ENCODE peak calls at places on chromosomes 5 and 9, in seven cellular contexts. N, B, K, Z, A, O and P are unnamed samples.

GRCh38 chr9:14321517-14322125 is 7.7 kb upstream of the NFIB start:
- DNase-seq in N (peak), B (peak), K (no peak), Z (no peak), A (no peak), O (no peak), P (no peak)

GRCh38 chr9:135874859-135875258 is 32.5 kb downstream of the CAMSAP1 start:
- DNase-seq in N (no peak), B (no peak), K (no peak), Z (no peak), A (no peak), O (no peak), P (no peak)

GRCh38 chr9:121199921-121200320 is 1.7 kb downstream of the RAB14 start:
- DNase-seq in N (no peak), B (peak), K (no peak), Z (no peak), A (no peak), O (peak), P (no peak)

GRCh38 chr5:10789021-10789420 is 28.0 kb upstream of the DAP start:
- DNase-seq in N (peak), B (peak), K (no peak), Z (peak), A (peak), O (peak), P (no peak)

GRCh38 chr9:78671785-78672184 is 374.9 kb downstream of the PSAT1 start:
- DNase-seq in N (no peak), B (no peak), K (no peak), Z (no peak), A (no peak), O (no peak), P (no peak)

GRCh38 chr5:156594406-156594805 is 255.7 kb upstream of the PPP1R2B start:
- DNase-seq in N (no peak), B (no peak), K (no peak), Z (no peak), A (no peak), O (no peak), P (no peak)

GRCh38 chr9:137445930-137446431 is 4.8 kb upstream of the ENTPD8 start:
- DNase-seq in N (no peak), B (no peak), K (no peak), Z (no peak), A (no peak), O (no peak), P (no peak)

GRCh38 chr5:59592101-59592500 is 301.4 kb downstream of the PDE4D start:
- DNase-seq in N (no peak), B (peak), K (no peak), Z (no peak), A (no peak), O (peak), P (no peak)

GRCh38 chr5:164002214-164002613 is 496.8 kb downstream of the MAT2B start:
- DNase-seq in N (no peak), B (no peak), K (no peak), Z (no peak), A (no peak), O (no peak), P (no peak)

GRCh38 chr9:38271666-38272241 is 120.7 kb upstream of the ALDH1B1 start:
- DNase-seq in N (no peak), B (no peak), K (no peak), Z (no peak), A (no peak), O (no peak), P (no peak)

GRCh38 chr5:59768204-59769040 is 125.1 kb downstream of the PDE4D start:
- DNase-seq in N (peak), B (peak), K (no peak), Z (no peak), A (peak), O (peak), P (no peak)

GRCh38 chr9:5631021-5631420 is 2.1 kb downstream of the RIC1 start:
- DNase-seq in N (peak), B (no peak), K (no peak), Z (no peak), A (no peak), O (no peak), P (no peak)

GRCh38 chr5:67495072-67495471 is 298.5 kb upstream of the CD180 start:
- DNase-seq in N (no peak), B (no peak), K (no peak), Z (no peak), A (no peak), O (no peak), P (no peak)

GRCh38 chr5:67493676-67494075 is 297.1 kb upstream of the CD180 start:
- DNase-seq in N (no peak), B (peak), K (no peak), Z (no peak), A (peak), O (peak), P (no peak)

GRCh38 chr5:67490543-67491321 is 294.1 kb upstream of the CD180 start:
- DNase-seq in N (peak), B (no peak), K (no peak), Z (no peak), A (peak), O (no peak), P (no peak)

GRCh38 chr5:67496051-67496450 is 299.5 kb upstream of the CD180 start:
- DNase-seq in N (no peak), B (no peak), K (no peak), Z (no peak), A (no peak), O (no peak), P (no peak)

GRCh38 chr5:67494186-67494842 is 297.7 kb upstream of the CD180 start:
- DNase-seq in N (no peak), B (peak), K (no peak), Z (no peak), A (no peak), O (no peak), P (no peak)
- TF ChIP-seq CTCF in N (no peak), B (no peak), K (no peak), Z (no peak), A (no peak), O (no peak), P (no peak)

DNA sequence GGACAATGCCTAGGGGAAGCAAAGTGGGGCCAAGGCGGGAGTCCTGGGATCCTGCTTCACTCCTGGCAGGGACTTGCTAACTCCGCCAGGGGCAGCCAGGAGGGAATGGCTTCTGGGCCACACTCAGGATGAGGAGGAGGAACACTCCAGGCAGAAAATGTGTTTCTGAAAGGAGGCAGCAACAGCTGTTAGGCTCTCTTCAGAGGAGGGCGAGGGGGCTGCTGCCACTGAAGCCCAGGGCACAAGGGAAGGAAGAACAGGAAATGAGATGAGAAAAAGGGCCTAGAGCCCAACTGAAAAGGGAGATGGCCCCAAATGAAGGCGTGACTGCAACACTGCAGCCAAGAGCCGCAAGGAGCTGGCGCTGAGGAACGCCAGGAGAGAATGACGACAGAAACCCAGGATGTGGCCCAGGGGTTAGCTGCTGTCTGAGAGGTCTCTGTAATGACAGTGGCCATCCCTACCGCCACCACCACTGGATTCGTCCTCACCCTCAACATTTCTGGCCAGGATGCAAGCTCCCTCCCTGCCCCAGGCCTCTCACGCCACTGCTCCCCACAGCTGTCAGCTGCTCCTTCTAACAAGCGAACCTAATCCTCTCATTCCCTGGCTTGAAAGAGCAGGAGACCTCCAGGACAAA is 15.8 kb downstream of the PSMB7 start:
- DNase-seq in N (peak), B (peak), K (no peak), Z (no peak), A (no peak), O (peak), P (no peak)
- TF ChIP-seq CTCF in N (no peak), B (peak), K (no peak), Z (no peak), A (no peak), O (no peak), P (no peak)

GRCh38 chr5:168579206-168579986 is at the start of gene PANK3:
- DNase-seq in N (peak), B (peak), K (peak), Z (peak), A (peak), O (peak), P (peak)
- TF ChIP-seq CTCF in N (no peak), B (no peak), K (no peak), Z (no peak), A (no peak), O (no peak), P (no peak)

DNA sequence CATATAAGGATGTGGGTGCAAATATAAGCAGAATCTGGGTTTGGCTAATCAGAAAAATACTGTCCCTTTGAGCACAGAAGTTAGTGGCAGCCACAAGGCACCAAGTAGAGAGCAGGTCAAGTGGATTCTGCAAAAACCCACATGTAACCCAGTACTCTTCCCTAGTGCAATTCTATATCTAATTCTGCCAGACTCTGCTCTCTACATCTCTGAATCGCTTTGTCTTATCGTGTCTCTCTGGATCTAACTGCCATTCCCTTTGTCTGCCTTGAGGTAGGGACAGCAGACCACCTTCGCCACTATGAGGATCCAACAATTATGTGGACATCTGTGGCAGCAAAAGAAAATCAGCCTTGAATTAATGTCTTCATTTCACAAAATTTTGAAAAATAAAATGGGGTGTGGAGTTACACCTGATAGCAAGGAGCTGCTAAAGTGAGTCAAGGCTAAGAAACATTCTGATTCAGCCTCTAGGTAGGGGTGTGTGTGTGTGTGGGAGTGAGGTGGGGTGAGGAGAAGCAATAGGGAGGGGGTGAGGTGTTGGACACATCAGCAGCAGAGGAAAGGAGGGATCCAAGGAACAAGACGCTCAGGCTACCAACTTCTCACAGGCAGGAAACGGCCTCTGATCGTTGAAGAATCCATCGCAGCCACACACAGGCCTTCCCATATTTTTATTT is 33.7 kb upstream of the ZNF366 start:
- DNase-seq in N (no peak), B (no peak), K (no peak), Z (no peak), A (no peak), O (no peak), P (no peak)
- TF ChIP-seq CTCF in N (no peak), B (no peak), K (no peak), Z (no peak), A (no peak), O (no peak), P (no peak)

GRCh38 chr5:151184316-151185042 is 26.9 kb upstream of the ANXA6 start:
- DNase-seq in N (no peak), B (no peak), K (no peak), Z (no peak), A (no peak), O (no peak), P (no peak)

GRCh38 chr5:151182976-151183375 is 25.4 kb upstream of the ANXA6 start:
- DNase-seq in N (no peak), B (no peak), K (no peak), Z (no peak), A (no peak), O (no peak), P (no peak)

GRCh38 chr5:151183451-151184245 is 26.1 kb upstream of the ANXA6 start:
- DNase-seq in N (no peak), B (peak), K (no peak), Z (no peak), A (no peak), O (peak), P (no peak)

GRCh38 chr5:151186538-151186937 is 29.0 kb upstream of the ANXA6 start:
- DNase-seq in N (no peak), B (no peak), K (no peak), Z (no peak), A (no peak), O (no peak), P (no peak)

GRCh38 chr5:151186052-151186451 is 28.5 kb upstream of the ANXA6 start:
- DNase-seq in N (no peak), B (no peak), K (no peak), Z (no peak), A (no peak), O (no peak), P (no peak)
- TF ChIP-seq CTCF in N (no peak), B (no peak), K (no peak), Z (no peak), A (no peak), O (no peak), P (no peak)

GRCh38 chr9:114153761-114154596 is 1.4 kb upstream of the COL27A1 start:
- DNase-seq in N (peak), B (peak), K (no peak), Z (no peak), A (no peak), O (no peak), P (no peak)
- TF ChIP-seq CTCF in N (no peak), B (peak), K (no peak), Z (peak), A (no peak), O (peak), P (no peak)

GRCh38 chr9:107539427-107540154 is 50.0 kb upstream of the KLF4 start:
- DNase-seq in N (no peak), B (no peak), K (no peak), Z (no peak), A (no peak), O (no peak), P (no peak)
- TF ChIP-seq CTCF in N (no peak), B (no peak), K (no peak), Z (no peak), A (no peak), O (no peak), P (no peak)

GRCh38 chr9:751137-752051 is 90.1 kb upstream of the DMRT1 start:
- DNase-seq in N (peak), B (no peak), K (no peak), Z (no peak), A (peak), O (peak), P (no peak)

GRCh38 chr9:752201-752600 is 89.3 kb upstream of the DMRT1 start:
- DNase-seq in N (peak), B (peak), K (no peak), Z (no peak), A (no peak), O (peak), P (no peak)

GRCh38 chr9:752681-753200 is 88.8 kb upstream of the DMRT1 start:
- DNase-seq in N (no peak), B (peak), K (no peak), Z (no peak), A (no peak), O (peak), P (no peak)

GRCh38 chr9:755454-756381 is 85.8 kb upstream of the DMRT1 start:
- DNase-seq in N (peak), B (peak), K (no peak), Z (no peak), A (no peak), O (peak), P (no peak)

GRCh38 chr9:754150-754931 is 87.2 kb upstream of the DMRT1 start:
- DNase-seq in N (no peak), B (no peak), K (no peak), Z (no peak), A (no peak), O (no peak), P (no peak)
- TF ChIP-seq CTCF in N (no peak), B (no peak), K (no peak), Z (no peak), A (no peak), O (no peak), P (no peak)